ENCODE peak calls at places on chromosomes 5 and 9, in nine cellular contexts. One of them, this sample, is unnamed.

GRCh38 chr9:6552033-6552737 is 93.3 kb downstream of the GLDC start:
- DNase-seq in cardiac septum: no peak
- DNase-seq in T-helper 9 cell: no peak
- DNase-seq in HEK293T: peak; percentile 16
- DNase-seq in ovary: no peak
- DNase-seq in aorta: no peak
- DNase-seq in CD8-positive, alpha-beta memory T cell: no peak
- DNase-seq in colonic mucosa: no peak
- DNase-seq in cardiac fibroblast: peak; percentile 75
- DNase-seq in this sample: no peak

GRCh38 chr5:89397096-89397495 is 514.1 kb upstream of the MEF2C start:
- DNase-seq in ovary: no peak
- DNase-seq in aorta: no peak
- DNase-seq in T-helper 9 cell: no peak
- DNase-seq in CD8-positive, alpha-beta memory T cell: no peak
- DNase-seq in cardiac fibroblast: peak; percentile 50
- DNase-seq in HEK293T: no peak
- DNase-seq in colonic mucosa: no peak
- DNase-seq in cardiac septum: no peak
- DNase-seq in this sample: no peak

GRCh38 chr9:126938332-126938731 is 23.8 kb downstream of the RALGPS1 start:
- DNase-seq in ovary: no peak
- DNase-seq in HEK293T: no peak
- DNase-seq in aorta: no peak
- DNase-seq in colonic mucosa: no peak
- DNase-seq in cardiac septum: no peak
- DNase-seq in cardiac fibroblast: no peak
- DNase-seq in CD8-positive, alpha-beta memory T cell: no peak
- DNase-seq in T-helper 9 cell: no peak
- DNase-seq in this sample: no peak

GRCh38 chr5:108536321-108536720 is 154.4 kb upstream of the FBXL17 start:
- DNase-seq in cardiac septum: no peak
- DNase-seq in aorta: no peak
- DNase-seq in HEK293T: no peak
- DNase-seq in CD8-positive, alpha-beta memory T cell: no peak
- DNase-seq in cardiac fibroblast: no peak
- DNase-seq in T-helper 9 cell: no peak
- DNase-seq in colonic mucosa: no peak
- DNase-seq in ovary: no peak
- DNase-seq in this sample: no peak

GRCh38 chr5:14298126-14298847 is 155.1 kb downstream of the TRIO start:
- DNase-seq in cardiac septum: no peak
- DNase-seq in aorta: no peak
- DNase-seq in ovary: peak; percentile 27
- DNase-seq in T-helper 9 cell: no peak
- DNase-seq in CD8-positive, alpha-beta memory T cell: no peak
- DNase-seq in cardiac fibroblast: peak; percentile 43
- DNase-seq in HEK293T: no peak
- DNase-seq in colonic mucosa: no peak
- DNase-seq in this sample: no peak

GRCh38 chr9:27384262-27385014 is 87.5 kb upstream of the EQTN start:
- DNase-seq in cardiac fibroblast: no peak
- DNase-seq in HEK293T: no peak
- DNase-seq in aorta: no peak
- DNase-seq in cardiac septum: no peak
- DNase-seq in colonic mucosa: no peak
- DNase-seq in CD8-positive, alpha-beta memory T cell: no peak
- DNase-seq in ovary: no peak
- DNase-seq in T-helper 9 cell: no peak
- DNase-seq in this sample: no peak

GRCh38 chr9:129759329-129759728 is 6.5 kb upstream of the PTGES start:
- DNase-seq in cardiac fibroblast: no peak
- DNase-seq in ovary: no peak
- DNase-seq in HEK293T: no peak
- DNase-seq in aorta: no peak
- DNase-seq in CD8-positive, alpha-beta memory T cell: no peak
- DNase-seq in cardiac septum: no peak
- DNase-seq in T-helper 9 cell: no peak
- DNase-seq in colonic mucosa: no peak
- DNase-seq in this sample: no peak

GRCh38 chr5:67648201-67648671 is 451.6 kb upstream of the CD180 start:
- DNase-seq in T-helper 9 cell: no peak
- DNase-seq in CD8-positive, alpha-beta memory T cell: no peak
- DNase-seq in cardiac septum: peak; percentile 81
- DNase-seq in colonic mucosa: peak; percentile 40
- DNase-seq in HEK293T: no peak
- DNase-seq in ovary: peak; percentile 86
- DNase-seq in aorta: peak; percentile 77
- DNase-seq in cardiac fibroblast: peak; percentile 70
- DNase-seq in this sample: no peak

GRCh38 chr9:130193531-130194405 is 21.6 kb downstream of the NCS1 start:
- DNase-seq in HEK293T: no peak
- DNase-seq in ovary: no peak
- DNase-seq in colonic mucosa: no peak
- DNase-seq in cardiac septum: no peak
- DNase-seq in T-helper 9 cell: no peak
- DNase-seq in CD8-positive, alpha-beta memory T cell: no peak
- DNase-seq in aorta: no peak
- DNase-seq in cardiac fibroblast: no peak
- DNase-seq in this sample: no peak

GRCh38 chr5:82624018-82624417 is 345.9 kb upstream of the RPS23 start:
- DNase-seq in ovary: no peak
- DNase-seq in aorta: no peak
- DNase-seq in cardiac septum: no peak
- DNase-seq in colonic mucosa: no peak
- DNase-seq in T-helper 9 cell: no peak
- DNase-seq in HEK293T: no peak
- DNase-seq in cardiac fibroblast: no peak
- DNase-seq in CD8-positive, alpha-beta memory T cell: no peak
- DNase-seq in this sample: no peak

GRCh38 chr9:131678499-131679111 is 61.3 kb downstream of the RAPGEF1 start:
- DNase-seq in aorta: peak; percentile 90
- DNase-seq in CD8-positive, alpha-beta memory T cell: peak; percentile 92
- DNase-seq in colonic mucosa: no peak
- DNase-seq in cardiac fibroblast: peak; percentile 95
- DNase-seq in HEK293T: peak; percentile 62
- DNase-seq in T-helper 9 cell: peak; percentile 59
- DNase-seq in cardiac septum: peak; percentile 85
- DNase-seq in ovary: peak; percentile 60
- DNase-seq in this sample: peak; percentile 70

GRCh38 chr5:132466453-132467291 is 23.9 kb downstream of the IRF1 start:
- DNase-seq in aorta: peak; percentile 74
- DNase-seq in T-helper 9 cell: peak; percentile 61
- DNase-seq in cardiac septum: peak; percentile 93
- DNase-seq in ovary: no peak
- DNase-seq in HEK293T: no peak
- DNase-seq in cardiac fibroblast: peak; percentile 64
- DNase-seq in CD8-positive, alpha-beta memory T cell: peak; percentile 87
- DNase-seq in colonic mucosa: no peak
- DNase-seq in this sample: peak; percentile 62

GRCh38 chr9:121660367-121660766 is 8.9 kb downstream of the DAB2IP start:
- DNase-seq in HEK293T: no peak
- DNase-seq in cardiac fibroblast: no peak
- DNase-seq in aorta: no peak
- DNase-seq in cardiac septum: no peak
- DNase-seq in ovary: no peak
- DNase-seq in T-helper 9 cell: no peak
- DNase-seq in colonic mucosa: no peak
- DNase-seq in CD8-positive, alpha-beta memory T cell: no peak
- DNase-seq in this sample: no peak

This sample was measured in stimulated activated naive CD8-positive, alpha-beta T cell treated with anti-CD3 and anti-CD28 coated beads, Interleukin-15, amount 100 ng/mL, for 72 hours.